ENCODE peak calls at places on chromosome 11, in five cellular contexts. O, U, E, S and D are unnamed samples.

GRCh38 chr11:66012946-66013761 is 1.3 kb downstream of the CST6 start:
- DNase-seq in O (no peak), U (no peak), E (no peak), S (no peak), D (no peak)

GRCh38 chr11:16356751-16357365 is 512 bp upstream of the SOX6 start:
- DNase-seq in O (peak; percentile 28), U (no peak), E (no peak), S (peak; percentile 5), D (no peak)

GRCh38 chr11:36376315-36376887 is 80.3 kb downstream of the PRR5L start:
- DNase-seq in O (no peak), U (peak; percentile 38), E (peak; percentile 64), S (peak; percentile 51), D (peak; percentile 82)

GRCh38 chr11:861105-861479 is 18.4 kb downstream of the TSPAN4 start:
- DNase-seq in O (no peak), U (no peak), E (no peak), S (no peak), D (no peak)

GRCh38 chr11:123260511-123261211 is 65.6 kb upstream of the CLMP start:
- DNase-seq in O (no peak), U (no peak), E (no peak), S (no peak), D (no peak)

GRCh38 chr11:62337682-62338181 is 484 bp downstream of the ASRGL1 start:
- DNase-seq in O (no peak), U (peak; percentile 55), E (peak; percentile 57), S (peak; percentile 19), D (peak; percentile 49)

GRCh38 chr11:75558939-75559843 is 2.9 kb upstream of the SERPINH1 start:
- DNase-seq in O (peak; percentile 61), U (peak; percentile 80), E (no peak), S (peak; percentile 38), D (peak; percentile 62)

GRCh38 chr11:65611028-65611757 is 2.8 kb downstream of the MAP3K11 start:
- DNase-seq in O (no peak), U (no peak), E (peak; percentile 78), S (peak; percentile 70), D (no peak)

GRCh38 chr11:1180947-1181391 is 23.2 kb downstream of the MUC5AC start:
- DNase-seq in O (no peak), U (no peak), E (no peak), S (no peak), D (no peak)

GRCh38 chr11:124415356-124415923 is 9.2 kb downstream of the OR8B4 start:
- DNase-seq in O (no peak), U (peak; percentile 61), E (no peak), S (no peak), D (no peak)

GRCh38 chr11:134207538-134208239 is 16.1 kb downstream of the NCAPD3 start:
- DNase-seq in O (peak; percentile 40), U (peak; percentile 31), E (no peak), S (no peak), D (peak; percentile 44)

GRCh38 chr11:65616575-65617001 is 1.0 kb downstream of the PCNX3 start:
- DNase-seq in O (no peak), U (no peak), E (no peak), S (no peak), D (no peak)

GRCh38 chr11:131817701-131818188 is 447.3 kb downstream of the NTM start:
- DNase-seq in O (no peak), U (no peak), E (no peak), S (no peak), D (no peak)

GRCh38 chr11:64430570-64430969 is 71.6 kb downstream of the RPS6KA4 start:
- DNase-seq in O (no peak), U (no peak), E (peak; percentile 46), S (no peak), D (no peak)

GRCh38 chr11:30960387-30960992 is 374.3 kb upstream of the MPPED2 start:
- DNase-seq in O (no peak), U (peak; percentile 70), E (no peak), S (no peak), D (no peak)

GRCh38 chr11:73290536-73290935 is 17.5 kb upstream of the ARHGEF17 start:
- DNase-seq in O (no peak), U (no peak), E (peak; percentile 33), S (no peak), D (no peak)

GRCh38 chr11:119376197-119376847 is 5.2 kb downstream of the USP2 start:
- DNase-seq in O (peak; percentile 4), U (no peak), E (peak; percentile 92), S (peak; percentile 60), D (no peak)

GRCh38 chr11:65279713-65280459 is 18.1 kb downstream of the POLA2 start:
- DNase-seq in O (no peak), U (peak; percentile 88), E (no peak), S (no peak), D (no peak)

GRCh38 chr11:59767212-59767611 is 12.0 kb downstream of the STX3 start:
- DNase-seq in O (no peak), U (peak; percentile 56), E (no peak), S (no peak), D (peak; percentile 38)

GRCh38 chr11:5203366-5203765 is 2.9 kb upstream of the OR51V1 start:
- DNase-seq in O (no peak), U (no peak), E (no peak), S (no peak), D (no peak)

GRCh38 chr11:19746081-19746480 is 33.4 kb downstream of the NAV2 start:
- DNase-seq in O (no peak), U (no peak), E (no peak), S (no peak), D (no peak)

GRCh38 chr11:29530961-29531360 is 485.9 kb downstream of the KCNA4 start:
- DNase-seq in O (no peak), U (no peak), E (no peak), S (no peak), D (no peak)

GRCh38 chr11:35602979-35603378 is 15.3 kb upstream of the FJX1 start:
- DNase-seq in O (no peak), U (no peak), E (no peak), S (no peak), D (no peak)

GRCh38 chr11:65417221-65417701 is 5.3 kb upstream of the NEAT1 start:
- DNase-seq in O (peak; percentile 48), U (no peak), E (peak; percentile 75), S (peak; percentile 45), D (no peak)

GRCh38 chr11:34234086-34234740 is 123.6 kb downstream of the ABTB2 start:
- DNase-seq in O (no peak), U (peak; percentile 78), E (no peak), S (no peak), D (peak; percentile 86)

GRCh38 chr11:106304274-106304673 is 226.8 kb downstream of the AASDHPPT start:
- DNase-seq in O (no peak), U (no peak), E (no peak), S (no peak), D (no peak)

GRCh38 chr11:47981667-47982404 is 1.5 kb downstream of the PTPRJ start:
- DNase-seq in O (no peak), U (no peak), E (peak; percentile 76), S (peak; percentile 35), D (peak; percentile 48)

GRCh38 chr11:128610765-128611617 is 23.6 kb upstream of the ETS1 start:
- DNase-seq in O (no peak), U (no peak), E (no peak), S (no peak), D (no peak)

GRCh38 chr11:125494987-125495725 is 909 bp downstream of the FEZ1 start:
- DNase-seq in O (peak; percentile 28), U (peak; percentile 47), E (no peak), S (peak; percentile 37), D (peak; percentile 23)

GRCh38 chr11:46726206-46726862 is 7.3 kb downstream of the F2 start:
- DNase-seq in O (no peak), U (no peak), E (peak; percentile 50), S (no peak), D (no peak)

GRCh38 chr11:46731545-46731944 is 12.5 kb downstream of the F2 start:
- DNase-seq in O (no peak), U (no peak), E (peak; percentile 6), S (no peak), D (no peak)

GRCh38 chr11:46729110-46730027 is 10.4 kb downstream of the F2 start:
- DNase-seq in O (no peak), U (no peak), E (peak; percentile 40), S (no peak), D (no peak)

GRCh38 chr11:46727952-46728658 is 9.1 kb downstream of the F2 start:
- DNase-seq in O (no peak), U (no peak), E (peak; percentile 40), S (no peak), D (no peak)

GRCh38 chr11:46728659-46729040 is 9.6 kb downstream of the F2 start:
- DNase-seq in O (no peak), U (no peak), E (peak; percentile 38), S (no peak), D (no peak)
- H3K4me1 ChIP-seq in O (no peaks in the 10 kb centered on the region), U (no peaks in the 10 kb centered on the region), E (no peaks in the 10 kb centered on the region), S (no peaks in the 10 kb centered on the region), D (no peaks in the 10 kb centered on the region)

DNA sequence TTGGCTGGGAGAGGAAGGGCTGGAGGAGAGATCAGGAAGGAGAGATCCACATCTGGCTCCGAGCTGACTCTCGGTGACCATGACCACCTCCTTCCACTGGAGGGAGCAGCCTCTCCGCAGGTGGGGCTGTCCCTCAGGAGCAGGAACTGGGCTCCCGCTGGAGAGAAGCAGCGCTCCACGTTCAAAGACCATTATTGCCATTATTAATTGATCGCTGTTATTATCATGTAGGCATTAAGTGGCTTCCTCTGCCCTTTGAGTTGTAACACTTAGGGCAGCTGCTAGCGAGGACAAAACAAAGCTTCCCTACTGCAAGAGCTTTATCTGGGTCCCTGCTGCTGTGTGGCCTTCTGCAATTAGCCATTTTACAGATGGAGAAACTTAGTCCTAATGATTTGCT is 251.9 kb downstream of the ST3GAL4 start:
- DNase-seq in O (peak; percentile 18), U (peak; percentile 80), E (peak; percentile 71), S (peak; percentile 31), D (peak; percentile 25)
- TF ChIP-seq CTCF in O (peak; percentile 24), U (peak; percentile 72), E (peak; percentile 86), S (peak; percentile 61), D (peak; percentile 46)

DNA sequence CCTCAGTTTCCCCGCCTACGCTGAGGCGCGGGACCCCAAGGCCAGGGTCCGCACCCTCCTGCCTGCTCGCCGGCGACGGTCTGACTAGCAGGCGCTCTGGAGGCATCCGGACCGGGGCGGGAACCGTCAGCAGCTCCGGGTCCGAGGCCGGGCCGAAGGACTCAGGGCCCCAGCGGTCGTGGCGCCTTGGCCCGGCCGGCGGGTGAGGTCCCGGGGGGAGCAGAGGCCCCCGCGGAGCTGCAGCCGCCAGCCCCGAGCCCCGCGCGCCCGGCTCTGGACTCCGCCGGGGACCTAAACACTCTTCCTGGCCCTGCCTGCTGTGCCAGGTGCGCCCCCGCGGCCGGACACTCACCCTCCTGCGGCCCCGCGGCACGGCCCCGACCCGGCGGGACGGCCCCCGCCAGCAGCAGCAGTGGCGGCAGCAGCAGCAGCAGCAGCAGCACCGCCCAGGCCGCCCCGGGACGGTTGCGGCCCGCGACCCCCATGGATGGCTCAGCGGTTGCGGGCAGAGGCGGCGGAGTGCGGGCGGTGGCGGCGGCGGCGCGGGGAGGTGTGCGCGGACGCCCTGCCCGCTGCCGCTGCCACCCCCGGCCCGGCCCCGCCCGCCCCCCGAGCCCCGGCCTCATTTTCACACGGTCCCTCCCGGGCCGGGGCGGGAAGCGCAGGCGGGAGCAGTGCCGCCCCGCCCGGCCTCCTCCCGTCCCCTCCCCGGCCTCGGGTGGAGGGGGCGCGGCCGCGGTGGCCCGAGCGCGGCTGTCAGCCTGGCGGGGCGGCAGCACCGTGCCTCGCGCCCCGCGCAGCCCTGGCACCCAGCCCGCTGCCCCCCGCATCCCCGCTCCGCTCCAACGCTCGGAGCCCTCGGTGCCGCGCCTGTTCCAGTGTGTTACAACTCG is at the start of gene SCUBE2:
- DNase-seq in O (no peak), U (no peak), E (no peak), S (no peak), D (peak; percentile 26)
- H3K4me3 ChIP-seq in O (peak within 1 kb of the TSS; percentile 65), U (peak within 1 kb of the TSS; percentile 70), E (peak within 1 kb of the TSS; percentile 11), S (peak within 1 kb of the TSS; percentile 60), D (peak within 1 kb of the TSS; percentile 38)

GRCh38 chr11:78248191-78248590 is 59.5 kb downstream of the USP35 start:
- DNase-seq in O (no peak), U (no peak), E (no peak), S (no peak), D (no peak)
- H3K4me1 ChIP-seq in O (peaks cover 9% of the 10 kb centered on the region), U (no peaks in the 10 kb centered on the region), E (no peaks in the 10 kb centered on the region), S (peaks cover 41% of the 10 kb centered on the region), D (no peaks in the 10 kb centered on the region)